ENCODE peak calls at places on chromosomes 2 and 18, in five cellular contexts. Y is Peyer's patch, A is lower lobe of right lung, S is sigmoid colon, I is astrocyte of the spinal cord. K is an unnamed sample.

GRCh38 chr2:117835990-117836760 is 21.7 kb downstream of the DDX18 start:
- DNase-seq in A (peak), Y (peak), S (peak), I (peak), K (peak)

GRCh38 chr2:54439582-54439981 is 16.5 kb upstream of the SPTBN1 start:
- DNase-seq in I (no peak), S (no peak), Y (no peak), A (no peak), K (no peak)

GRCh38 chr2:108304975-108305374 is 16.3 kb downstream of the SULT1C2 start:
- DNase-seq in A (no peak), I (no peak), Y (no peak), S (no peak), K (no peak)

GRCh38 chr2:54476852-54477251 is 20.7 kb downstream of the SPTBN1 start:
- DNase-seq in S (no peak), A (no peak), Y (no peak), I (no peak), K (no peak)

GRCh38 chr2:14634223-14634884 is 1.8 kb downstream of the LRATD1 start:
- DNase-seq in Y (peak), I (peak), A (peak), S (peak), K (peak)

GRCh38 chr2:240464514-240465241 is 29.2 kb downstream of the GPC1 start:
- DNase-seq in S (peak), Y (peak), I (no peak), A (peak), K (no peak)

GRCh38 chr18:24976502-24976901 is 375.5 kb downstream of the ZNF521 start:
- DNase-seq in I (no peak), A (no peak), Y (no peak), S (no peak), K (no peak)

GRCh38 chr2:230485801-230486341 is 69.9 kb downstream of the SP100 start:
- DNase-seq in S (no peak), I (no peak), Y (peak), A (no peak), K (no peak)

GRCh38 chr18:43931439-43931838 is 654.1 kb upstream of the SYT4 start:
- DNase-seq in Y (no peak), A (no peak), I (no peak), S (no peak), K (no peak)

GRCh38 chr18:77201508-77201907 is 48.1 kb upstream of the GALR1 start:
- DNase-seq in S (no peak), I (no peak), Y (no peak), A (no peak), K (no peak)

GRCh38 chr2:217165547-217165946 is 305.7 kb upstream of the TNP1 start:
- DNase-seq in S (no peak), I (no peak), A (no peak), Y (no peak), K (no peak)

GRCh38 chr2:57864926-57865325 is 181.7 kb upstream of the VRK2 start:
- DNase-seq in Y (no peak), S (no peak), I (no peak), A (no peak), K (no peak)

GRCh38 chr2:191635333-191636234 is 42.4 kb upstream of the NABP1 start:
- DNase-seq in A (no peak), Y (no peak), S (no peak), I (peak), K (peak)

DNA sequence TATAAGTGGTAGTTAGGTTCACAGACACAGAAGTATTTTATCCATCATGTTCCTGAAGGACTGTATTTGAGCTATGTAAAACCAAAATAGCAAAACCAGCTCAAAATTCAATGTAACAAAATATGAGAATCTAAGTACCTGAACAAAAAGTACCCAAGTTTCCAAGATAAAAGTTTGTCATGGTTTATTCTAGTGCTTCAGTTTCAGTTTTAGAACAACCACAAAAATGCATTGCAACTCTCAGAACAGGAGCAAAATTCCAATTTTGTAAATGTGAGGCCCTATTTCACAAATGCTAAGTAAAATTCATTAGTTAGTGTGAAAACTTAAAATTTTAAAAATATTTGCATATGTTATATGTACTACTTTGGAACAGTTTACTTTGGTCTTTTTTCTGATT is 5.0 kb upstream of the ALPK2 start:
- DNase-seq in A (no peak), I (no peak), S (no peak), Y (no peak), K (peak)
- H3K4me3 ChIP-seq in A (no peak), I (no peak), S (no peak), Y (no peak), K (no peak)

GRCh38 chr18:2907459-2908145 is 60.8 kb downstream of the EMILIN2 start:
- DNase-seq in S (no peak), I (no peak), Y (peak), A (no peak), K (no peak)

GRCh38 chr18:2908166-2908945 is 61.5 kb downstream of the EMILIN2 start:
- DNase-seq in Y (no peak), I (no peak), A (no peak), S (no peak), K (no peak)

GRCh38 chr18:2905802-2906521 is 59.2 kb downstream of the EMILIN2 start:
- DNase-seq in I (no peak), S (peak), A (peak), Y (peak), K (peak)

GRCh38 chr18:2908946-2909335 is 62.1 kb downstream of the EMILIN2 start:
- DNase-seq in I (no peak), A (no peak), Y (no peak), S (no peak), K (no peak)

DNA sequence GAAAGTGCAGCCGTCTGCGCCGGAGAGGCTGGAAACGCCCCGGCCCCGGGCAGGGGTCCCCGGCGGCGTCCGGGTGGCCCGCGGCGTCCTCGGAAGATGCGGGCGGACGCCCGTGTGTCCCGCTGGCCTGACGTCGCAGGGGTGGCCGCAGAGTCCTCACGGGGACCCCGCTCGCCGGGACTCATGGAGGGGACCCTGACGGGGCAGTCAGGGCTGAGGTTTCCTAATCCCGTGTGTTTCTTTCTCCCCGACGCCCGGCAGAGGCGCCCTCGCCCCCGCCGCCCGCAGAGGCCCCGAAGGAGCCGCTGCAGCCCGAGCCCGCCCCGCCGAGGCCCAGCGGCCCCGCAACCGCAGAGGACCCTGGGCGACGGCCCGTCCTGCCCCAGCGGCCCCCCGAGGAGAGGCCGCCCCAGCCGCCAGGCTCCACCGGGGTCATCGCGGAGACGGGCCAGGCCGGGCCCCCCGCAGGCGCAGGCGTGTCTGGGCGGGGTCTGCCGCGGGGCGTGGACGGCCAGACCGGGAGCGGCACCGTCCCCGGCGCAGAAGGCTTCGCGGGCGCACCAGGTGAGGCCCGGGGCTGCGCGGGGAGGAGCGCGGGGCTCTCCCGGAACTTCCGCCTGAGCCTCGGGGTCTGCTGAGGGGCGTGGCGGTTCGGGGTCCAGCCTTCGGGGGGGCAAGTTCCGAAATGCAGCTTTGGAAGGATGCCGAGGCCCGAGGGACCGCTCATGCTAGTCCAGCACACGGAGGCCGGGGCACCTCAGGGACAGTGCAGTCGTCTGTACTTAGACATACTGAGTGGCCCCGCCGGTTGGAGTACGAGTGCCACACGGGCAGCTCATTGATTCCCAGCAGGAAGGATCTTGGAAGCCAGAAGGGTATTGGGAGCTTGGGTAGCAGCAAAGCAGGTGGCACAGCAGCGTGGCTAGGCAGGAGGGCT is 60.0 kb downstream of the EMILIN2 start:
- DNase-seq in S (no peak), I (no peak), A (peak), Y (peak), K (no peak)
- TF ChIP-seq CTCF in S (no peak), I (peak), A (peak), Y (peak), K (peak)

DNA sequence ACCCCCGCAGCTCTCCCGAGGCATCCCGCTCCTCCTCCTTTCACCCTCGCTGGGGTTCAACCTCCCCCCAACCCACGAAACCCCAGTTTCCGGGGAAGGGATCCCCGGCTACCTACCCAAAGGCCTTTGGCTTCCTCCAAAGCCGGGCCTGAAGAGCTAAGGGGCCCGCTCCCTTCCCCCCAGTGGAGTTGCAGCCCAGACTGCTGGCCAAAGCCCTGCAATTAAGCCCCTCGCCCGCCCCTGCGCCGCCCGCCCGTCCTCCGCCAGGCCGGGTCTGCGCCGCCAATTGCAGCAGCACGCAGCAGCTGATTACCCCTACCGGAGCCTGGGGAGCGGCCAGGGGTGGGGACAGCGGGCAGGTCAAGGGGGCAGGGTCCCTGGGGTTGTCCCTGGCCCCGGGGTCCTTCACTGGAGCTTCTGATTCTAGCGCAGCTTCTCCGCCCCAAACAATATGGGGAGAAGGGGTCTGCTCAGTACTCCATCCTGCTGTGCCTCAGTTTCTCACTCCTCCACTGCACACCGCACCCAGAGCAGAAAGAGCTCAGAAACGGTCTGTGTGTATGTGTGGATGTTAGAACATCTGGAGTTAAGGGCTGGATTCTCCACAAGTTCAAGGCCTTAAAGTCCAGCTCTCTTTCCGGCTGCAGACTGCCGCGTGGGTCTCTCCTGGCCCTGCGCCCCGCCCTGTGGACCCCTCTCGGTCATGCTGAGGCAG is 16.9 kb downstream of the WNT10A start:
- DNase-seq in S (no peak), Y (no peak), A (no peak), I (no peak), K (no peak)
- H3K4me3 ChIP-seq in S (no peak), Y (peak), A (peak), I (no peak), K (no peak)

DNA sequence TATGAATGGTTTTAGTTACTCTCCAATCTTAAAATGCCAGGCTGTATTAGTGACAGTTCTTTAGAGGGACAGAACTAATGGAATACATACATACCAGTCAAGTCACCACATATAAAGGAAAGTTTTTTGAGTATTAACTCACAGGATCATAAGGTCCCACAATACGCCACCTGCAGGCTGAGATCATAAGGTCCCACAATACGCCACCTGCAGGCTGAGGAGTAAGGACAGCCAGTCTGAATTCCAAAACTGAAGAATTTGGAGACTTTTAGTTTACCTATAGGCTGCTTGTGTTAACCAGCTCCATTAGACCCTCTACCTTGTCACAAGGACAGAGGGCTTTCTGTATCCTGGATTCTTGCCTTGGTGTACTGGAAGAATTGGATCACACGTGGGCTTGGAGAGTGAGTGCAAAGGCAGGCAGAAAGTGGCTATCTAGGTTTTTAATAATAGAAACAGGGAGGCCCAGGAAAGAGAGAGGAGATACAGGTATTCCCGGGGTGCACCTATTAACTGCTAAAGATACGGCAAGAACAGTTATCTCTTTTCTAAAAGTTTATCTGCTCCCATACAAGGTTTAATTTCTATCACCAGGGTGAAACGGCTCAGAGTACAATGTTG is 234.9 kb upstream of the CYRIA start:
- DNase-seq in S (no peak), I (no peak), Y (no peak), A (no peak), K (no peak)
- TF ChIP-seq CTCF in S (no peak), I (peak), Y (peak), A (peak), K (peak)

GRCh38 chr18:22346342-22346967 is 71.3 kb downstream of the CTAGE1 start:
- DNase-seq in A (no peak), S (no peak), Y (peak), I (peak), K (peak)
- H3K4me3 ChIP-seq in A (peak), S (no peak), Y (peak), I (no peak), K (no peak)

DNA sequence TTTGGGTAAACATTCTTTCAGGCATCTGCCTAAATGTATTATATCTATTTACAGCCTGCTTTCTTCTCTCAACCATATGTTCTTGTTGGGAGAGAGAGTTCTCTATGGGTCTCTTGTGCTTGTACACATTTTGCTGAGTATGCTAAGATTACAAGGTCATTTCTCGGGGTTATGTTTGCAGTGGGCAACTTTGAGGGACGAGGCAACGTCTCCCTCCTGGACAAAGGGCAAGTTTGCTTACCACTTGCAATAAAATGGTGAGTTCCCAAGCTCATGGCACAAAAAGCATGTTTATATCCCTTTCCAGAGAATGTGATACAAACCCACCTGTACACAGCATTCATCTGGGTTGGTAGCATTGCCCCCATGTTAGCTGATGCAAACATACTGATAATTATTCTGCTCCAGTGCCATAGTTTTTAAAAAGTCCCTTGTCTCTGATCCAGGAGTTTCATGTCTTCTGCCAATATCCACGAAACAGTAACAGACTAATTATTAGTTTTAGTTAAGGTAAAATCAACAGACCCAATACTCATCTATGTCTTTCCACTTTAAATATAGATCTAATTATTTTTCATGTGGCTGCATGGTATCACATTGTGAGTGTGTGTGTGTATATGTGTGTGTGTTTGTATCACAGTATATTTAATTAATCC is 84.2 kb upstream of the MAPK4 start:
- DNase-seq in Y (no peak), S (no peak), A (no peak), I (no peak), K (no peak)
- TF ChIP-seq CTCF in Y (no peak), S (no peak), A (no peak), I (no peak), K (no peak)

GRCh38 chr2:111116843-111117665 is 3.7 kb upstream of the BCL2L11 start:
- DNase-seq in I (peak), S (peak), A (peak), Y (peak), K (peak)
- H3K4me3 ChIP-seq in I (peak), S (peak), A (peak), Y (peak), K (peak)

DNA sequence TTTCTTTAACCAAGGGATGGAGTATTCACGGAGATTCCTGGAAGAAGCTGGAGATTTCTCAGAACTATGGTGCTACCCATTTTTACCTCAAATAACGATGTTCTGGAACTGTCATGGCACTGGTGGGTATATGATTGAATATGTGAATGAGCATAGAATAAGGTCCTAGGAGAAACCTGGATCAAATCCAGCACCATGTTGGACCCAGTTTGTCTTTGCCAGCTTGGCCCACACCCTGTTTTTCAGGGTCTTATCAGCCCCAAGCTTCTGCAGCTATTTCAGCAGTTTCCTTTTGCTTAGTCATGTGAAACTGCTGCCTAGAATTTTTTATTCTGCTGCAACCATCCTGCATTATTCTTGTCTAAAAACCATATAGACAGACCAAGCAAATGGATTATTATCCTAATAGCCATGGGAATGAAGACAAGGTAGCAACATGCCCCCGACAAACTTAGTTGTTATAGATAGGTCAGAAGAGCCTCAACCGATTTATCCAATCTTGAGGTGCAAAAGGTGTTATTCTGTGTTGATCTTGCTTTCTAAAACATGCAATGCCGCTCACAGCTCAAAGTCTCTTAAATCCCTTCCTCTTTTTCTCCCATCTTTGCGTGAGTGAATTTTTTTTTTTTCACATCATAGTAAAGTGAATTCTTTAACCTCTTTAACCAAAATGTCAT is 133.6 kb downstream of the PRPF40A start:
- DNase-seq in Y (no peak), A (no peak), I (no peak), S (no peak), K (no peak)
- TF ChIP-seq CTCF in Y (no peak), A (no peak), I (no peak), S (no peak), K (no peak)

GRCh38 chr2:8391584-8391983 is 290.3 kb upstream of the ID2 start:
- DNase-seq in I (no peak), A (no peak), Y (no peak), S (no peak), K (no peak)
- H3K4me3 ChIP-seq in I (no peak), A (no peak), Y (no peak), S (no peak), K (no peak)

DNA sequence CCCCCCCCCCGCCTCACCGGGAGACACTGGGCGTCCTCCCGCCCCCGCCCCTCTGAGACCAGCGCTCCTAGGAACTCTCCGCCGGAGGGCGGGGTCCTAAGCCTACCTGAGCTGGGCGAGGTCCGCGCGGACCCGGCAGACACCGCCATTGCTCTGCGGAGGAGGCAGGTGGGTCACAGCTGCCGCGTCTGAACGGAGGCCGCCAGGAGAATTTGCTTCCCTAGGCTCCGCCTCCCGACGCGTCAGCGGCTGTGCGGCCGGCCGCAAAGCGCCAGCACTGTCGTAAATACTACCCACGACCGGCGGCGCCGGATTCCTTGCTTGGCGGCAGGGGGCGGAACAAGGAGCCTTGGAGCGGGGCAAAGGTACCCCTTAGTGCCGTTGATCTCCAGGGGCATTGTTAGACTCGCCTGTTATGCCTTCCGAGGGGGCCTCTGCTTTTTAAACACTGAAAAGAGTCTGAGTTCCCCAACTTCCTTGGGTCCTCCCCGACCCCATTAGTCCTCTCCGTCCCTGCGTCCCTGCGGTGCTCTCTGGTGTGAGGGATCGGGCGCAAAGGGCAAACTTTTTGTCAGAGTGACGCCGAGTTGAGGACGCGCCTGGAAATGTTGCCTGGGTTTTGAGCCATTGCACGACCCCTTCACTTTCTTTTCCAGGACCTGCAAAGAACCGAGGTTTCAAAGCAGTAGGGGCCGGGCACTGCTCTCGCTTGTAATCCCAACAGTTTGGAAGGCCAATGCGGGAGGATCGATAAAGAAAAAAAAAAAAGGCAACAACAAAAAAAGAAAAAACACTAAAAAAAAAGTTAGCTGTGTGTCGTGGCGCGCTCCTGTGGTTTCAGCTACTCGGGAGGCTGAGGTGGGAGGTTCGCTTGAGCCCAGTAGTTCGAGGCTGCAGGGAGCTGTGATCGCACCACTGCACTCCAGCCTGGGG is at the start of gene GGCX:
- DNase-seq in S (peak), A (peak), Y (peak), I (peak), K (peak)
- TF ChIP-seq CTCF in S (peak), A (peak), Y (no peak), I (peak), K (peak)

K was measured in AG10803.